ENCODE peak calls at places on chromosomes 11 and 22, in eight cellular contexts. One of them, this sample, is unnamed. For H3K27me3, the result is how much of the 10 kb centered on the place peaks cover.

GRCh38 chr11:20261526-20261925 is 101.3 kb upstream of the DBX1 start:
- DNase-seq in psoas muscle: no peak
- DNase-seq in tibial artery: no peak
- DNase-seq in thyroid gland: no peak
- DNase-seq in CD8-positive, alpha-beta T cell: no peak
- DNase-seq in mammary epithelial cell: no peak
- DNase-seq in right atrium auricular region: no peak
- DNase-seq in GM23338: no peak
- DNase-seq in this sample: no peak

GRCh38 chr11:109085708-109086373 is 336.1 kb upstream of the C11orf87 start:
- DNase-seq in psoas muscle: peak
- DNase-seq in tibial artery: no peak
- DNase-seq in thyroid gland: no peak
- DNase-seq in CD8-positive, alpha-beta T cell: no peak
- DNase-seq in mammary epithelial cell: no peak
- DNase-seq in right atrium auricular region: no peak
- DNase-seq in GM23338: no peak
- DNase-seq in this sample: no peak

GRCh38 chr11:133834399-133835257 is 10.7 kb downstream of the SPATA19 start:
- DNase-seq in psoas muscle: no peak
- DNase-seq in tibial artery: no peak
- DNase-seq in thyroid gland: no peak
- DNase-seq in CD8-positive, alpha-beta T cell: no peak
- DNase-seq in mammary epithelial cell: no peak
- DNase-seq in right atrium auricular region: no peak
- DNase-seq in GM23338: no peak
- DNase-seq in this sample: no peak

GRCh38 chr11:70762810-70763209 is 364.5 kb downstream of the CTTN start:
- DNase-seq in psoas muscle: no peak
- DNase-seq in tibial artery: no peak
- DNase-seq in thyroid gland: peak
- DNase-seq in CD8-positive, alpha-beta T cell: no peak
- DNase-seq in mammary epithelial cell: no peak
- DNase-seq in right atrium auricular region: no peak
- DNase-seq in GM23338: no peak
- DNase-seq in this sample: no peak

GRCh38 chr11:16356057-16356750 is at the start of gene SOX6:
- DNase-seq in psoas muscle: no peak
- DNase-seq in tibial artery: no peak
- DNase-seq in thyroid gland: no peak
- DNase-seq in CD8-positive, alpha-beta T cell: no peak
- DNase-seq in mammary epithelial cell: peak
- DNase-seq in right atrium auricular region: no peak
- DNase-seq in GM23338: peak
- DNase-seq in this sample: no peak

GRCh38 chr22:47402876-47403525 is 640.6 kb downstream of the TBC1D22A start:
- DNase-seq in psoas muscle: no peak
- DNase-seq in tibial artery: peak
- DNase-seq in thyroid gland: no peak
- DNase-seq in CD8-positive, alpha-beta T cell: no peak
- DNase-seq in mammary epithelial cell: no peak
- DNase-seq in right atrium auricular region: no peak
- DNase-seq in GM23338: no peak
- DNase-seq in this sample: no peak

GRCh38 chr22:27867114-27867957 is 51.7 kb downstream of the PITPNB start:
- DNase-seq in psoas muscle: no peak
- DNase-seq in tibial artery: no peak
- DNase-seq in thyroid gland: no peak
- DNase-seq in CD8-positive, alpha-beta T cell: no peak
- DNase-seq in mammary epithelial cell: no peak
- DNase-seq in right atrium auricular region: no peak
- DNase-seq in GM23338: no peak
- DNase-seq in this sample: no peak

GRCh38 chr22:38419121-38419863 is 35.7 kb downstream of the KCNJ4 start:
- DNase-seq in psoas muscle: peak
- DNase-seq in tibial artery: no peak
- DNase-seq in thyroid gland: peak
- DNase-seq in CD8-positive, alpha-beta T cell: no peak
- DNase-seq in mammary epithelial cell: no peak
- DNase-seq in right atrium auricular region: no peak
- DNase-seq in GM23338: no peak
- DNase-seq in this sample: no peak

GRCh38 chr11:37506516-37506915 is 908.5 kb upstream of the RAG2 start:
- DNase-seq in psoas muscle: no peak
- DNase-seq in tibial artery: no peak
- DNase-seq in thyroid gland: no peak
- DNase-seq in CD8-positive, alpha-beta T cell: no peak
- DNase-seq in mammary epithelial cell: no peak
- DNase-seq in right atrium auricular region: no peak
- DNase-seq in GM23338: no peak
- DNase-seq in this sample: no peak

GRCh38 chr11:1129666-1130160 is 28.0 kb upstream of the MUC5AC start:
- DNase-seq in psoas muscle: no peak
- DNase-seq in tibial artery: peak
- DNase-seq in thyroid gland: no peak
- DNase-seq in CD8-positive, alpha-beta T cell: no peak
- DNase-seq in mammary epithelial cell: no peak
- DNase-seq in right atrium auricular region: no peak
- DNase-seq in GM23338: no peak
- DNase-seq in this sample: no peak

GRCh38 chr11:18540207-18541009 is 13.7 kb upstream of the TSG101 start:
- DNase-seq in psoas muscle: no peak
- DNase-seq in tibial artery: no peak
- DNase-seq in thyroid gland: no peak
- DNase-seq in CD8-positive, alpha-beta T cell: no peak
- DNase-seq in mammary epithelial cell: peak
- DNase-seq in right atrium auricular region: no peak
- DNase-seq in GM23338: peak
- DNase-seq in this sample: no peak

DNA sequence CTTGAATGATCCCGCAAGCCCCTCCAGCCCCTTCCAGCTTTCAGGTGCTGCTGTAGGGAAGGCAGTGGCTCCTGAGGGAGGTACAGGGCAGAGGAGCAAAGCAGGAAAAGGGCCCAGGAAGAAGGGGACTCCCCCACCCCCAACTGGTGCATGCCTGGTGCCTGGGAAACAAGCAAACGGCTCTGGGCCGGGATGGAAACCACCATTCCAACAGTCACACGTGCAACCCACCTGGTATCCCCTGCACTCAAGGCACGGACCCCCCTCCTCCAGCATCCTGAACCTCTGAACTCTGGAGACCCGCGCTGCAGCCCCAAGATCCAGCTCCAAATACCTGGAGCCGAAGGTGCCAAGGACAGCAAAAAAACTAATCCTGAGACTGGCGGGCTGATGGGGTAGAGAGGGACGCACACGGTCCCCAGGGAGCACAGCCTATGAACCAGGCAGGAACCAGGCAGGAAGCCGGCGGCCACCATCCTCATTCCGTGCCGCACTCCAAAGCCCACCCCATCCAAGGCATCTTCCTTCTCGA is 537 bp downstream of the SCN4B start:
- DNase-seq in psoas muscle: no peak
- DNase-seq in tibial artery: no peak
- DNase-seq in thyroid gland: no peak
- DNase-seq in CD8-positive, alpha-beta T cell: no peak
- DNase-seq in mammary epithelial cell: no peak
- DNase-seq in right atrium auricular region: no peak
- DNase-seq in GM23338: peak
- DNase-seq in this sample: no peak
- H3K27me3 ChIP-seq in psoas muscle: under half
- H3K27me3 ChIP-seq in tibial artery: under half
- H3K27me3 ChIP-seq in thyroid gland: under half
- H3K27me3 ChIP-seq in CD8-positive, alpha-beta T cell: under half
- H3K27me3 ChIP-seq in mammary epithelial cell: under half
- H3K27me3 ChIP-seq in right atrium auricular region: under half
- H3K27me3 ChIP-seq in GM23338: half or more
- H3K27me3 ChIP-seq in this sample: half or more

GRCh38 chr11:61384271-61385242 is 7.8 kb upstream of the TMEM216 start:
- DNase-seq in psoas muscle: no peak
- DNase-seq in tibial artery: no peak
- DNase-seq in thyroid gland: no peak
- DNase-seq in CD8-positive, alpha-beta T cell: no peak
- DNase-seq in mammary epithelial cell: no peak
- DNase-seq in right atrium auricular region: no peak
- DNase-seq in GM23338: peak
- DNase-seq in this sample: no peak
- TF ChIP-seq CTCF in psoas muscle: no peak
- TF ChIP-seq CTCF in tibial artery: no peak
- TF ChIP-seq CTCF in thyroid gland: no peak
- TF ChIP-seq CTCF in CD8-positive, alpha-beta T cell: no peak
- TF ChIP-seq CTCF in mammary epithelial cell: peak
- TF ChIP-seq CTCF in right atrium auricular region: no peak
- TF ChIP-seq CTCF in GM23338: peak
- TF ChIP-seq CTCF in this sample: no peak

GRCh38 chr11:126341760-126342161 is 13.7 kb upstream of the ST3GAL4 start:
- DNase-seq in psoas muscle: peak
- DNase-seq in tibial artery: no peak
- DNase-seq in thyroid gland: no peak
- DNase-seq in CD8-positive, alpha-beta T cell: no peak
- DNase-seq in mammary epithelial cell: peak
- DNase-seq in right atrium auricular region: no peak
- DNase-seq in GM23338: no peak
- DNase-seq in this sample: no peak
- H3K27ac ChIP-seq in psoas muscle: peak
- H3K27ac ChIP-seq in tibial artery: no peak
- H3K27ac ChIP-seq in thyroid gland: no peak
- H3K27ac ChIP-seq in CD8-positive, alpha-beta T cell: no peak
- H3K27ac ChIP-seq in mammary epithelial cell: no peak
- H3K27ac ChIP-seq in right atrium auricular region: no peak
- H3K27ac ChIP-seq in GM23338: no peak
- H3K27ac ChIP-seq in this sample: no peak

GRCh38 chr22:39958009-39958711 is 2.0 kb upstream of the TMA7B start:
- DNase-seq in psoas muscle: no peak
- DNase-seq in tibial artery: no peak
- DNase-seq in thyroid gland: no peak
- DNase-seq in CD8-positive, alpha-beta T cell: no peak
- DNase-seq in mammary epithelial cell: no peak
- DNase-seq in right atrium auricular region: no peak
- DNase-seq in GM23338: no peak
- DNase-seq in this sample: no peak

GRCh38 chr22:39956932-39957664 is 3.1 kb upstream of the TMA7B start:
- DNase-seq in psoas muscle: no peak
- DNase-seq in tibial artery: no peak
- DNase-seq in thyroid gland: no peak
- DNase-seq in CD8-positive, alpha-beta T cell: no peak
- DNase-seq in mammary epithelial cell: no peak
- DNase-seq in right atrium auricular region: no peak
- DNase-seq in GM23338: no peak
- DNase-seq in this sample: no peak

GRCh38 chr22:39959640-39960447 is at the start of gene TMA7B:
- DNase-seq in psoas muscle: no peak
- DNase-seq in tibial artery: no peak
- DNase-seq in thyroid gland: no peak
- DNase-seq in CD8-positive, alpha-beta T cell: peak
- DNase-seq in mammary epithelial cell: peak
- DNase-seq in right atrium auricular region: no peak
- DNase-seq in GM23338: peak
- DNase-seq in this sample: peak

GRCh38 chr22:39960791-39961746 is 872 bp downstream of the TMA7B start:
- DNase-seq in psoas muscle: no peak
- DNase-seq in tibial artery: no peak
- DNase-seq in thyroid gland: no peak
- DNase-seq in CD8-positive, alpha-beta T cell: peak
- DNase-seq in mammary epithelial cell: peak
- DNase-seq in right atrium auricular region: no peak
- DNase-seq in GM23338: no peak
- DNase-seq in this sample: peak

DNA sequence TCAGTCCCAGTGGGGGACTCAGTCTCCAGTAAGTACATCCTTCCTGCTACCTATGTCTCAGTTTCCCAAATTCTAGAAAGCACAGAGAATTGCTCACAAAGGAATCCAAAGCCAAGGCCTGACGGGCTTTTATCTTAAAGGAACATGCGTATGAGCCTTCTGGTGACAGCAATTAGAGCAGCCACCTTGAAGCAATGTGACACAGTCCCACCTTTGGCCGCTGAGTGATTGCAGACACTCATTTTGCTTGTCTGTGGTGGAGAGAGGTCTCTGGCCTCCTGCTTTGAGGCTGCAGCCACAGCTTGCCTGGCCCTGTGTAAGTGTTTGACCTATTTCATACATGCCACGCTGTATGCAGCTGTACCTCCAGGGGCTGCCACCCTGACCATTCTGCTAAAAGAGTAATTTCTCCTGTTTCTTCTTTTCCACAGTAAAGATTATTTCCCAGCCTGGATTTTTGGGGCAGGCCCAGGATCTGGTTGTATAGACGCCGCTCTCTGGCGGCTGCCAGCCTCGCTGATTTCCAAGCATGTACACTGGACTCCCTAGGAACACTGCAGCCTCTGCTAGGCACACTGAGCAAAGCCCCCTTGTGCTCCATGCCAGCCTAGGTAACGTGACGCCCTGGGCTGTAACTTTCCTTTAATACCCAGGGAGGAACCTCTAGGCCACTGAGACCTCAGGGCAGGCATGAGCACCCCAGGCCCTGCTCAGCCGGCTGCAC is 1.1 kb upstream of the TMA7B start:
- DNase-seq in psoas muscle: no peak
- DNase-seq in tibial artery: no peak
- DNase-seq in thyroid gland: no peak
- DNase-seq in CD8-positive, alpha-beta T cell: no peak
- DNase-seq in mammary epithelial cell: no peak
- DNase-seq in right atrium auricular region: no peak
- DNase-seq in GM23338: no peak
- DNase-seq in this sample: no peak
- H3K27me3 ChIP-seq in psoas muscle: under half
- H3K27me3 ChIP-seq in tibial artery: under half
- H3K27me3 ChIP-seq in thyroid gland: under half
- H3K27me3 ChIP-seq in CD8-positive, alpha-beta T cell: under half
- H3K27me3 ChIP-seq in mammary epithelial cell: under half
- H3K27me3 ChIP-seq in right atrium auricular region: under half
- H3K27me3 ChIP-seq in GM23338: under half
- H3K27me3 ChIP-seq in this sample: under half

DNA sequence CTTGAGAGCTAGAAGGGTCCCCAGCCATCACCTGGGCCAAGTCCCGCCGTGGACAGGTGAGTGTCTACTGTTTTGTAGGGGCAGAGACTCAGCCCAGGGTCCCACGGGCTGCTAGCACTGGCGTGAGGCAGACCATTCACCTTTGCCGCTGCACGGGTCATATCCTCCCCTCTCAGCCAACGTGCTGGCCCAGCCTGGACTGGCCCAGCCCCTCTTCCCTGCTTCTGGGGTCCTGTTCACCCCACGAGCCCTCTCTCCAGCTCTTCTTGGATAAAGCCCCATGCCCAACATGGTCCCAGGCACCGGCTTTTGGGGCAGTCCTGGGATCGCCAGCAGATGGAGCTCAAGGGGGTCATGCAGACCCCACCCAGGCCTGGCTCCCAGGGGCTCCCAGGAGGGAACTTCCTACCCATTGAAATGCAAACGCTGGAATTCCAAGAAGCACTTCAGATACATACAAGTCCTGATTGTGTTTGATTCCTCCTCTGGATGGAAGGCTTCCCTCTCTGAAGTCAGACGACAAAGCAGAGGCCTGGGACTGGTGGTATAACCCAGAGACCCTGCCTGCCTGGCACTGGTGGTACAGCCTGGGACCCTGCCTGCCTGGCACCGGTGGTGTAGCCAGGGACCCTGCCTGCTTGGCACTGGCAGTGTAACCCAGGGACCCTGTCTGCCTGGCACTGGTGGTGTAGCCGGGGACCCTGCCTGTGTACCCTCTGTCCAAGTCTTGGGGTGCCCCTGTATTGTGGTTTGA is 8.9 kb upstream of the SEPTIN5 start:
- DNase-seq in psoas muscle: peak
- DNase-seq in tibial artery: peak
- DNase-seq in thyroid gland: no peak
- DNase-seq in CD8-positive, alpha-beta T cell: no peak
- DNase-seq in mammary epithelial cell: no peak
- DNase-seq in right atrium auricular region: no peak
- DNase-seq in GM23338: peak
- DNase-seq in this sample: no peak
- TF ChIP-seq CTCF in psoas muscle: no peak
- TF ChIP-seq CTCF in tibial artery: no peak
- TF ChIP-seq CTCF in thyroid gland: no peak
- TF ChIP-seq CTCF in CD8-positive, alpha-beta T cell: no peak
- TF ChIP-seq CTCF in mammary epithelial cell: no peak
- TF ChIP-seq CTCF in right atrium auricular region: no peak
- TF ChIP-seq CTCF in GM23338: peak
- TF ChIP-seq CTCF in this sample: no peak

This sample was measured in CD4-positive, alpha-beta T cell.